ENCODE peak calls at places on chromosomes 13 and 19, in ten cellular contexts. One of them, this sample, is unnamed.

GRCh38 chr19:47626238-47626637 is 17.3 kb downstream of the BICRA start:
- DNase-seq in mucosa of descending colon: no peak
- DNase-seq in endothelial cell: no peak
- DNase-seq in Right ventricle myocardium superior: no peak
- DNase-seq in activated CD8-positive, alpha-beta memory T cell treated with anti-CD3 and anti-CD28 coated beads, Interleukin-2, amount 10 ng/mL, durations not matched to agents 7 days and 5 days: no peak
- DNase-seq in thyroid gland: no peak
- DNase-seq in stimulated activated CD8-positive, alpha-beta memory T cell treated with anti-CD3 and anti-CD28 coated beads, Interleukin-12 subunit alpha, Interleukin-12 subunit beta, amount 100 ng/mL, for 1 hour: no peak
- DNase-seq in lower leg skin: no peak
- DNase-seq in mucosa of gallbladder: no peak
- DNase-seq in AG09319: no peak
- DNase-seq in this sample: no peak

GRCh38 chr19:50431343-50432220 is 1.1 kb upstream of the MYBPC2 start:
- DNase-seq in mucosa of descending colon: peak; percentile 87
- DNase-seq in endothelial cell: peak; percentile 94
- DNase-seq in Right ventricle myocardium superior: peak; percentile 90
- DNase-seq in activated CD8-positive, alpha-beta memory T cell treated with anti-CD3 and anti-CD28 coated beads, Interleukin-2, amount 10 ng/mL, durations not matched to agents 7 days and 5 days: peak; percentile 87
- DNase-seq in thyroid gland: peak; percentile 81
- DNase-seq in stimulated activated CD8-positive, alpha-beta memory T cell treated with anti-CD3 and anti-CD28 coated beads, Interleukin-12 subunit alpha, Interleukin-12 subunit beta, amount 100 ng/mL, for 1 hour: peak; percentile 80
- DNase-seq in lower leg skin: peak; percentile 78
- DNase-seq in mucosa of gallbladder: peak; percentile 87
- DNase-seq in AG09319: peak; percentile 8
- DNase-seq in this sample: peak; percentile 73

GRCh38 chr13:53240316-53240715 is 211.7 kb downstream of the OLFM4 start:
- DNase-seq in mucosa of descending colon: no peak
- DNase-seq in endothelial cell: no peak
- DNase-seq in Right ventricle myocardium superior: no peak
- DNase-seq in activated CD8-positive, alpha-beta memory T cell treated with anti-CD3 and anti-CD28 coated beads, Interleukin-2, amount 10 ng/mL, durations not matched to agents 7 days and 5 days: no peak
- DNase-seq in thyroid gland: no peak
- DNase-seq in stimulated activated CD8-positive, alpha-beta memory T cell treated with anti-CD3 and anti-CD28 coated beads, Interleukin-12 subunit alpha, Interleukin-12 subunit beta, amount 100 ng/mL, for 1 hour: no peak
- DNase-seq in lower leg skin: no peak
- DNase-seq in mucosa of gallbladder: no peak
- DNase-seq in AG09319: no peak
- DNase-seq in this sample: no peak

GRCh38 chr13:21917046-21918010 is 246.5 kb downstream of the FGF9 start:
- DNase-seq in mucosa of descending colon: no peak
- DNase-seq in endothelial cell: no peak
- DNase-seq in Right ventricle myocardium superior: no peak
- DNase-seq in activated CD8-positive, alpha-beta memory T cell treated with anti-CD3 and anti-CD28 coated beads, Interleukin-2, amount 10 ng/mL, durations not matched to agents 7 days and 5 days: no peak
- DNase-seq in thyroid gland: no peak
- DNase-seq in stimulated activated CD8-positive, alpha-beta memory T cell treated with anti-CD3 and anti-CD28 coated beads, Interleukin-12 subunit alpha, Interleukin-12 subunit beta, amount 100 ng/mL, for 1 hour: no peak
- DNase-seq in lower leg skin: no peak
- DNase-seq in mucosa of gallbladder: no peak
- DNase-seq in AG09319: no peak
- DNase-seq in this sample: no peak

GRCh38 chr19:5228932-5229777 is 111.5 kb downstream of the PTPRS start:
- DNase-seq in mucosa of descending colon: no peak
- DNase-seq in endothelial cell: no peak
- DNase-seq in Right ventricle myocardium superior: no peak
- DNase-seq in activated CD8-positive, alpha-beta memory T cell treated with anti-CD3 and anti-CD28 coated beads, Interleukin-2, amount 10 ng/mL, durations not matched to agents 7 days and 5 days: no peak
- DNase-seq in thyroid gland: peak; percentile 27
- DNase-seq in stimulated activated CD8-positive, alpha-beta memory T cell treated with anti-CD3 and anti-CD28 coated beads, Interleukin-12 subunit alpha, Interleukin-12 subunit beta, amount 100 ng/mL, for 1 hour: no peak
- DNase-seq in lower leg skin: no peak
- DNase-seq in mucosa of gallbladder: no peak
- DNase-seq in AG09319: no peak
- DNase-seq in this sample: no peak

GRCh38 chr19:15197275-15198005 is 3.4 kb downstream of the NOTCH3 start:
- DNase-seq in mucosa of descending colon: no peak
- DNase-seq in endothelial cell: no peak
- DNase-seq in Right ventricle myocardium superior: no peak
- DNase-seq in activated CD8-positive, alpha-beta memory T cell treated with anti-CD3 and anti-CD28 coated beads, Interleukin-2, amount 10 ng/mL, durations not matched to agents 7 days and 5 days: no peak
- DNase-seq in thyroid gland: peak; percentile 19
- DNase-seq in stimulated activated CD8-positive, alpha-beta memory T cell treated with anti-CD3 and anti-CD28 coated beads, Interleukin-12 subunit alpha, Interleukin-12 subunit beta, amount 100 ng/mL, for 1 hour: no peak
- DNase-seq in lower leg skin: no peak
- DNase-seq in mucosa of gallbladder: no peak
- DNase-seq in AG09319: no peak
- DNase-seq in this sample: no peak

GRCh38 chr19:47839913-47840312 is 18.2 kb downstream of the CRX start:
- DNase-seq in mucosa of descending colon: no peak
- DNase-seq in endothelial cell: no peak
- DNase-seq in Right ventricle myocardium superior: no peak
- DNase-seq in activated CD8-positive, alpha-beta memory T cell treated with anti-CD3 and anti-CD28 coated beads, Interleukin-2, amount 10 ng/mL, durations not matched to agents 7 days and 5 days: no peak
- DNase-seq in thyroid gland: peak; percentile 6
- DNase-seq in stimulated activated CD8-positive, alpha-beta memory T cell treated with anti-CD3 and anti-CD28 coated beads, Interleukin-12 subunit alpha, Interleukin-12 subunit beta, amount 100 ng/mL, for 1 hour: no peak
- DNase-seq in lower leg skin: no peak
- DNase-seq in mucosa of gallbladder: no peak
- DNase-seq in AG09319: no peak
- DNase-seq in this sample: no peak

GRCh38 chr13:40706439-40706838 is 40.0 kb upstream of the FOXO1 start:
- DNase-seq in mucosa of descending colon: no peak
- DNase-seq in endothelial cell: no peak
- DNase-seq in Right ventricle myocardium superior: no peak
- DNase-seq in activated CD8-positive, alpha-beta memory T cell treated with anti-CD3 and anti-CD28 coated beads, Interleukin-2, amount 10 ng/mL, durations not matched to agents 7 days and 5 days: no peak
- DNase-seq in thyroid gland: no peak
- DNase-seq in stimulated activated CD8-positive, alpha-beta memory T cell treated with anti-CD3 and anti-CD28 coated beads, Interleukin-12 subunit alpha, Interleukin-12 subunit beta, amount 100 ng/mL, for 1 hour: no peak
- DNase-seq in lower leg skin: no peak
- DNase-seq in mucosa of gallbladder: no peak
- DNase-seq in AG09319: no peak
- DNase-seq in this sample: no peak

GRCh38 chr19:48398329-48399235 is 5.1 kb downstream of the GRIN2D start:
- DNase-seq in mucosa of descending colon: peak; percentile 90
- DNase-seq in endothelial cell: peak; percentile 92
- DNase-seq in Right ventricle myocardium superior: peak; percentile 86
- DNase-seq in activated CD8-positive, alpha-beta memory T cell treated with anti-CD3 and anti-CD28 coated beads, Interleukin-2, amount 10 ng/mL, durations not matched to agents 7 days and 5 days: peak; percentile 93
- DNase-seq in thyroid gland: peak; percentile 51
- DNase-seq in stimulated activated CD8-positive, alpha-beta memory T cell treated with anti-CD3 and anti-CD28 coated beads, Interleukin-12 subunit alpha, Interleukin-12 subunit beta, amount 100 ng/mL, for 1 hour: peak; percentile 67
- DNase-seq in lower leg skin: peak; percentile 69
- DNase-seq in mucosa of gallbladder: peak; percentile 68
- DNase-seq in AG09319: peak; percentile 41
- DNase-seq in this sample: no peak

This sample was measured in gastrocnemius medialis.